ENCODE peak calls at places on chromosomes 13 and 19, in nine cellular contexts. V is tibial artery, I is GM23338, M is upper lobe of right lung, F is A549, R is thoracic aorta, W is cardiac muscle cell, H is thyroid gland, K is lung. J is an unnamed sample. For H3K4me1, the result is how much of the 10 kb centered on the place peaks cover.

GRCh38 chr19:12042893-12043292 is 7.4 kb upstream of the ZNF433 start:
- DNase-seq in R (no peak), F (no peak), K (no peak), H (no peak), W (no peak), V (no peak), I (no peak), M (no peak), J (no peak)

GRCh38 chr13:98445340-98446233 is 131.3 kb downstream of the STK24 start:
- DNase-seq in F (peak), H (peak), R (no peak), W (peak), I (peak), M (peak), V (peak), K (peak), J (no peak)

GRCh38 chr13:33109801-33110200 is 93.6 kb downstream of the KL start:
- DNase-seq in M (no peak), I (peak), F (peak), K (no peak), W (no peak), V (no peak), R (no peak), H (no peak), J (no peak)

GRCh38 chr19:13796301-13797057 is 1.2 kb downstream of the ZSWIM4 start:
- DNase-seq in F (peak), M (peak), I (peak), H (peak), V (peak), W (no peak), K (peak), R (peak), J (peak)

GRCh38 chr13:31090921-31091624 is 70.6 kb downstream of the HSPH1 start:
- DNase-seq in I (no peak), W (no peak), K (no peak), F (no peak), M (no peak), V (no peak), R (no peak), H (peak), J (no peak)

GRCh38 chr13:20709369-20709768 is 5.9 kb downstream of the IL17D start:
- DNase-seq in W (no peak), K (no peak), V (no peak), R (no peak), I (no peak), M (no peak), H (no peak), F (no peak), J (no peak)

GRCh38 chr13:40595693-40596092 is 70.7 kb downstream of the FOXO1 start:
- DNase-seq in W (no peak), M (no peak), K (no peak), V (no peak), R (no peak), H (no peak), I (no peak), F (no peak), J (no peak)

GRCh38 chr13:97058417-97058816 is 64.1 kb upstream of the OXGR1 start:
- DNase-seq in W (no peak), K (no peak), V (no peak), R (no peak), H (no peak), F (no peak), I (no peak), M (no peak), J (no peak)

GRCh38 chr13:32426981-32427851 is 714 bp downstream of the N4BP2L1 start:
- DNase-seq in H (peak), W (peak), V (peak), I (peak), F (no peak), K (peak), R (no peak), M (peak), J (no peak)

GRCh38 chr13:29948246-29948645 is 97.8 kb upstream of the UBL3 start:
- DNase-seq in M (no peak), R (no peak), I (no peak), V (no peak), H (no peak), F (no peak), W (no peak), K (no peak), J (no peak)

GRCh38 chr19:2457394-2458037 is 757 bp upstream of the LMNB2 start:
- DNase-seq in H (no peak), V (no peak), R (no peak), F (no peak), W (no peak), I (no peak), K (no peak), M (no peak), J (no peak)

GRCh38 chr13:109331898-109332297 is 454.5 kb downstream of the IRS2 start:
- DNase-seq in K (no peak), V (no peak), I (peak), H (peak), F (no peak), M (no peak), R (no peak), W (no peak), J (no peak)

GRCh38 chr19:23996549-23996948 is 81.9 kb downstream of the ZNF726 start:
- DNase-seq in F (peak), H (no peak), M (no peak), W (no peak), R (no peak), I (peak), K (no peak), V (no peak), J (no peak)

GRCh38 chr13:47146991-47147783 is 250.3 kb upstream of the HTR2A start:
- DNase-seq in H (no peak), W (no peak), I (no peak), M (no peak), F (no peak), R (no peak), V (no peak), K (no peak), J (no peak)

GRCh38 chr13:25798998-25799397 is 252.8 kb downstream of the SHISA2 start:
- DNase-seq in M (no peak), I (no peak), W (no peak), R (no peak), F (no peak), K (no peak), H (no peak), V (no peak), J (no peak)

GRCh38 chr13:25796474-25796873 is 255.3 kb downstream of the SHISA2 start:
- DNase-seq in V (no peak), M (no peak), F (no peak), W (no peak), K (no peak), I (no peak), R (no peak), H (no peak), J (no peak)
- H3K4me1 ChIP-seq in V (under half), M (under half), F (under half), W (under half), K (under half), I (under half), R (under half), H (under half), J (under half)

GRCh38 chr19:45497791-45498190 is 452 bp upstream of the PPM1N start:
- DNase-seq in I (peak), H (no peak), R (no peak), V (no peak), F (no peak), M (no peak), W (peak), K (no peak), J (no peak)
- H3K4me3 ChIP-seq in I (peak), H (no peak), R (no peak), V (no peak), F (no peak), M (no peak), W (no peak), K (no peak), J (no peak)

DNA sequence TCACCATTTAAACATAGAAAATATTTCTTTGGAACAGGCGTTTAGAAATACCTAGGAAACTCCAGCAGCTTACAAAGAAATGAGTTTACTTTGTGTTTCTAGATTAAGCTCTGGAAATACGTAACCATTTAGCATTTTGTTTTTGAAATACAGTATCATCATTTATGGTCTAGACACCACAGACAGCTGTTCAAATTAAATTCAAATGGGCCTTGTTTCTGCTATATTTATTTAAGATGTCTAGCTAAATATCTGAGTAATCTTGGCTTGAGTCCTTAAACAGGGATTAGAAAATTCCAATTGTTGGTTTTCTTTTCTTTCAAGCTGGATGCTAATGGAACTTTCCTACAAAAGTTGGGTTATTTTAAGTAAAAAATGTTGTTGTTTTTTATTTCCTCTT is 228.6 kb downstream of the NDFIP2 start:
- DNase-seq in H (no peak), F (no peak), I (no peak), K (no peak), V (no peak), M (no peak), R (no peak), W (no peak), J (no peak)
- H3K27ac ChIP-seq in H (no peak), F (no peak), I (no peak), K (no peak), V (no peak), M (no peak), R (no peak), W (no peak), J (peak)

GRCh38 chr19:30363073-30363472 is 9.1 kb upstream of the ZNF536 start:
- DNase-seq in R (no peak), K (no peak), V (peak), F (no peak), H (no peak), M (no peak), W (no peak), I (no peak), J (no peak)

GRCh38 chr19:30366282-30366681 is 5.9 kb upstream of the ZNF536 start:
- DNase-seq in I (no peak), M (no peak), H (no peak), V (no peak), W (no peak), K (no peak), R (no peak), F (no peak), J (no peak)

GRCh38 chr19:30367001-30367400 is 5.2 kb upstream of the ZNF536 start:
- DNase-seq in K (no peak), W (no peak), M (no peak), V (peak), R (no peak), H (no peak), F (no peak), I (no peak), J (no peak)

GRCh38 chr19:30367421-30367820 is 4.8 kb upstream of the ZNF536 start:
- DNase-seq in V (peak), H (no peak), M (no peak), R (no peak), K (no peak), W (no peak), I (no peak), F (no peak), J (no peak)

GRCh38 chr19:30365121-30365800 is 6.9 kb upstream of the ZNF536 start:
- DNase-seq in K (no peak), V (peak), W (no peak), F (no peak), I (no peak), R (no peak), M (no peak), H (no peak), J (no peak)
- H3K4me1 ChIP-seq in K (under half), V (under half), W (under half), F (under half), I (under half), R (under half), M (under half), H (under half), J (under half)

DNA sequence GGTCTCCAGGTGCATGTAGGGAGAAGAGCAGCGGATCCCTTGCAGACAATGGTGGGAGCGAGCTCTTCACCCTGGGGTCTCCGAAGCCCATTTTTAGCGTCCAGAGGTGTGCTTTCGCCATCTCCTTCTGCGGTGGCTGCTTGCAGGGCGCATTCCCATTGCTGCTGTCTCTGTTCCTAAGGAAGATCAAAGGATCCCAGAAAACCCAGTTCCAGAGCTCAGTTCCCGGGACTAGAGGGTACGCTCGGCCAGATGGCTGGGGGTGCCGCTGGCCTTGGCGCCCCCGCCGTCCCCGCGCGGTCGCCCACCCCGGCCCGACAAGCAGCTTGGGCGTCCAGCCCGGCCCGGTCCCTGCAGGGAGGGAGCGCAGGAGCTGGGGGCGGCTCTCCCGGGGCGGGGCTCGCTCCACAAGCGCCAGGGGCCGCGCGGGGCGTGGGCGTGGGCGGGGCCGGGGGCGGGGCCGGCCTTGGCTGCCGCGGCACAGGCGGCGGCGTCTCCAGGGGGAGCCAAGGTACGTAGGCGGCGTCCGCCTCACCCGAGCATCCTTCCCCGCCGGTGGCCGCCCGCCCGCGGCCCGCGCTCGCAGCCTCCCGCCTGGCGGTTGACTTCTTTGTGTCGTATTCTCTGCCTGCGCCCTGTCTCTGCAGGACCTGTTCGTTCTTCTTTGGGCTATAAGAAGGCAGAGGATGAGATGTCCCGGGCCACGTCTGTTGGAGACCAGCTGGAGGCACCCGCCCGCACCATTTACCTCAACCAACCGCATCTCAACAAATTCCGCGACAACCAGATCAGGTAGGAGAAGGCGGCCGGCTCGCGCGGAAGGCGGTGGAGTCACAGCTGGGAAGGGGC is 96.8 kb downstream of the ATP8A2 start:
- DNase-seq in H (no peak), V (no peak), I (peak), K (no peak), F (no peak), M (no peak), R (no peak), W (peak), J (no peak)
- H3K4me3 ChIP-seq in H (no peak), V (no peak), I (peak), K (no peak), F (peak), M (no peak), R (no peak), W (peak), J (peak)

GRCh38 chr19:6039541-6040225 is 61.7 kb upstream of the RANBP3 start:
- DNase-seq in H (no peak), F (no peak), I (no peak), M (peak), K (peak), V (peak), R (no peak), W (no peak), J (no peak)
- H3K27ac ChIP-seq in H (no peak), F (no peak), I (no peak), M (no peak), K (no peak), V (no peak), R (no peak), W (no peak), J (no peak)

GRCh38 chr13:110530839-110531499 is 30.6 kb downstream of the RAB20 start:
- DNase-seq in I (no peak), K (no peak), W (no peak), R (no peak), H (no peak), M (no peak), F (no peak), V (no peak), J (no peak)

GRCh38 chr13:110528911-110529310 is 32.6 kb downstream of the RAB20 start:
- DNase-seq in V (no peak), I (no peak), H (no peak), R (no peak), M (no peak), F (no peak), W (no peak), K (no peak), J (no peak)

GRCh38 chr13:110529522-110530311 is 31.8 kb downstream of the RAB20 start:
- DNase-seq in H (no peak), R (no peak), W (no peak), V (peak), M (no peak), I (no peak), K (no peak), F (no peak), J (no peak)

GRCh38 chr13:110533771-110534670 is 27.5 kb downstream of the RAB20 start:
- DNase-seq in H (no peak), F (no peak), I (no peak), R (no peak), K (no peak), W (no peak), V (no peak), M (no peak), J (no peak)

GRCh38 chr13:110531671-110532083 is 29.8 kb downstream of the RAB20 start:
- DNase-seq in R (no peak), K (no peak), M (peak), H (peak), W (no peak), V (no peak), I (no peak), F (no peak), J (no peak)
- H3K4me1 ChIP-seq in R (under half), K (under half), M (under half), H (under half), W (under half), V (under half), I (under half), F (under half), J (under half)

DNA sequence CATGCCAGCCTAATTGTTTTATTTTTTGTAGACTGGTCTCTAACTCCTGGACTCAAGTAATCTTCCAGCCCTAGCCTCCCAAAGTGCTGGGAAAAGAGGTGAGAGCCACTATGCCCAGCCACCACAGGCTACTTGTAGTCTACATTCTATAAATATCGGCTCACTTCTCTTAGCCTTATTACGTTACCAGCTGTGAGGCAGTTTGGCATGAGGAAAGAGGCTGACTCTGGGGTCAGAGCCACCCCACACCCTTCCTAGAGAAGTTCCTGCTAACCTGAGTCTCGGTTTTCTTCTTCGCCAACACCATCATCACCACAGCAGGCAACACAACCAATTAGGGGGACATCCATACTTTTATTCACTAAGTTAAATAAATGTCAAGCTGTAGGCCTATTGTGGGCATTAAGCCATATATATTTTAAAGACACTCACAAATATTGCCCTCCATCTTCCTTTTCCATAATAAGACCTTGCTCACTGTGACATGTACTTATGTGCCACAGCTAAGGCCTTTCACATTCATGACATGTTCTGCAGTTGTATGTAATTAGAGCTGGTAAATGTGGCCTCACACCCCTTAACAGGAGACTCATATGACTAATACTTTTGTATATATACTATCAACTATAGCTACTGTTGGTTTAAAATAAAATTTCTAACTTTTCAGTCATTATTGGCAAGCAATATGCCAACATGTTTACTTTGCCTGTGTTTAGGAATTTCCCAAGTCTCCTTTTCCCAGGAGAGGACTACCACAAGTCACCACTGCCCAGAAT is 5.7 kb downstream of the SLC25A30 start:
- DNase-seq in K (peak), I (no peak), H (no peak), V (no peak), M (no peak), R (no peak), F (no peak), W (no peak), J (no peak)
- H3K4me3 ChIP-seq in K (no peak), I (no peak), H (no peak), V (no peak), M (no peak), R (no peak), F (no peak), W (no peak), J (no peak)